ENCODE peak calls at places on chromosome 19, in eight cellular contexts. P, X, M, W, G, V, H and F are unnamed samples.

GRCh38 chr19:41876847-41877489 is at the start of gene CD79A:
- DNase-seq in P (no peak), X (no peak), M (no peak), W (no peak), G (no peak), V (no peak), H (peak; percentile 99), F (no peak)

GRCh38 chr19:50427997-50428425 is 4.7 kb upstream of the MYBPC2 start:
- DNase-seq in P (no peak), X (peak; percentile 86), M (peak; percentile 91), W (peak; percentile 73), G (no peak), V (peak; percentile 57), H (peak; percentile 39), F (peak; percentile 25)

GRCh38 chr19:51166846-51167490 is 24.9 kb downstream of the SIGLEC7 start:
- DNase-seq in P (no peak), X (no peak), M (no peak), W (no peak), G (no peak), V (no peak), H (no peak), F (no peak)

GRCh38 chr19:11179716-11180297 is 17.5 kb downstream of the KANK2 start:
- DNase-seq in P (no peak), X (no peak), M (no peak), W (no peak), G (no peak), V (no peak), H (peak; percentile 54), F (peak; percentile 74)

GRCh38 chr19:50659318-50660082 is 10.3 kb downstream of the C19orf81 start:
- DNase-seq in P (peak; percentile 68), X (no peak), M (peak; percentile 45), W (no peak), G (no peak), V (peak; percentile 72), H (no peak), F (no peak)

GRCh38 chr19:48627211-48627864 is 8.0 kb downstream of the SPHK2 start:
- DNase-seq in P (no peak), X (peak; percentile 56), M (no peak), W (no peak), G (no peak), V (no peak), H (no peak), F (no peak)

GRCh38 chr19:43371909-43372308 is 18.4 kb downstream of the CD177 start:
- DNase-seq in P (no peak), X (no peak), M (no peak), W (no peak), G (no peak), V (no peak), H (no peak), F (no peak)

GRCh38 chr19:54231077-54231931 is 8.5 kb upstream of the LILRB3 start:
- DNase-seq in P (peak; percentile 88), X (peak; percentile 95), M (peak; percentile 97), W (peak; percentile 86), G (peak; percentile 81), V (peak; percentile 90), H (peak; percentile 76), F (peak; percentile 53)

GRCh38 chr19:48878219-48879024 is 6.2 kb downstream of the PPP1R15A start:
- DNase-seq in P (no peak), X (peak; percentile 73), M (no peak), W (peak; percentile 51), G (no peak), V (no peak), H (no peak), F (no peak)

GRCh38 chr19:46678110-46678732 is 17.2 kb upstream of the DACT3 start:
- DNase-seq in P (peak; percentile 89), X (no peak), M (peak; percentile 89), W (peak; percentile 33), G (peak; percentile 36), V (peak; percentile 46), H (peak; percentile 78), F (no peak)

GRCh38 chr19:6318772-6319171 is 14.6 kb downstream of the ACER1 start:
- DNase-seq in P (no peak), X (no peak), M (no peak), W (peak; percentile 50), G (no peak), V (no peak), H (no peak), F (no peak)

GRCh38 chr19:51572908-51573307 is 1.8 kb downstream of the ZNF175 start:
- DNase-seq in P (no peak), X (no peak), M (no peak), W (peak; percentile 91), G (no peak), V (no peak), H (no peak), F (no peak)

GRCh38 chr19:47723573-47723923 is 10.3 kb downstream of the EHD2 start:
- DNase-seq in P (no peak), X (peak; percentile 79), M (no peak), W (peak; percentile 88), G (no peak), V (no peak), H (no peak), F (no peak)

GRCh38 chr19:39038098-39038497 is 5.7 kb upstream of the FBXO27 start:
- DNase-seq in P (peak; percentile 71), X (peak; percentile 74), M (peak; percentile 89), W (peak; percentile 75), G (peak; percentile 37), V (peak; percentile 87), H (no peak), F (no peak)

GRCh38 chr19:35805518-35806102 is 7.0 kb downstream of the PRODH2 start:
- DNase-seq in P (no peak), X (no peak), M (no peak), W (no peak), G (no peak), V (no peak), H (no peak), F (no peak)

GRCh38 chr19:4096049-4096892 is 27.7 kb downstream of the MAP2K2 start:
- DNase-seq in P (no peak), X (no peak), M (no peak), W (no peak), G (no peak), V (no peak), H (no peak), F (no peak)

GRCh38 chr19:4374451-4375163 is 25.7 kb downstream of the SH3GL1 start:
- DNase-seq in P (no peak), X (peak; percentile 86), M (no peak), W (peak; percentile 96), G (peak; percentile 63), V (no peak), H (no peak), F (no peak)

GRCh38 chr19:18274776-18275356 is 614 bp upstream of the IQCN start:
- DNase-seq in P (no peak), X (peak; percentile 90), M (peak; percentile 37), W (peak; percentile 96), G (no peak), V (no peak), H (no peak), F (no peak)

GRCh38 chr19:1844536-1845515 is 3.5 kb downstream of the REXO1 start:
- DNase-seq in P (no peak), X (no peak), M (no peak), W (peak; percentile 36), G (no peak), V (no peak), H (no peak), F (no peak)
- H3K79me2 ChIP-seq in P (peaks cover 88% of the 10 kb centered on the region), X (peaks cover 82% of the 10 kb centered on the region), M (peaks cover 82% of the 10 kb centered on the region), W (peaks cover 91% of the 10 kb centered on the region), G (peaks cover 84% of the 10 kb centered on the region), V (peaks cover 83% of the 10 kb centered on the region), H (peaks cover 74% of the 10 kb centered on the region), F (peaks cover 83% of the 10 kb centered on the region)

DNA sequence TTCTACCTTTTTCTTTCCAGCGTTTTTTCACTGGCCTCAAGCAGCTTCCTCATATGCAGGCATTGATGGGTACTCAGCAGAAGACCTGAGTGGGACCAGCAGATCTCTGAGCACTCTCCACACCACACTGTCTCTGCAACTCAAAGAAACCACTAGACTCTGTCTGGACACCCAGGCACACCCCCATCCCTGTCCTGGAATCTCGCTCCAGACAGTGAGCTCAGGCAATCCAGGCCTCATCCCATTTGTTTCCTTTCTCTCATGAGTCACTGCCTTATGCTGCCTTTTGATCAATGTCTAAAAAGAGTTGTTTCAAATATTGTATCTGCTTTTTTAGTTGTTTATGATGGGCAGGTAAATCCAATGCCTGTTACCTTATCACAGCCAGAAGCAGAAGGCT is 19.7 kb upstream of the POP4 start:
- DNase-seq in P (no peak), X (no peak), M (no peak), W (no peak), G (no peak), V (no peak), H (no peak), F (no peak)
- TF ChIP-seq EZH2phosphoT487 in P (no peak), X (no peak), M (no peak), W (no peak), G (no peak), V (no peak), H (no peak), F (no peak)

DNA sequence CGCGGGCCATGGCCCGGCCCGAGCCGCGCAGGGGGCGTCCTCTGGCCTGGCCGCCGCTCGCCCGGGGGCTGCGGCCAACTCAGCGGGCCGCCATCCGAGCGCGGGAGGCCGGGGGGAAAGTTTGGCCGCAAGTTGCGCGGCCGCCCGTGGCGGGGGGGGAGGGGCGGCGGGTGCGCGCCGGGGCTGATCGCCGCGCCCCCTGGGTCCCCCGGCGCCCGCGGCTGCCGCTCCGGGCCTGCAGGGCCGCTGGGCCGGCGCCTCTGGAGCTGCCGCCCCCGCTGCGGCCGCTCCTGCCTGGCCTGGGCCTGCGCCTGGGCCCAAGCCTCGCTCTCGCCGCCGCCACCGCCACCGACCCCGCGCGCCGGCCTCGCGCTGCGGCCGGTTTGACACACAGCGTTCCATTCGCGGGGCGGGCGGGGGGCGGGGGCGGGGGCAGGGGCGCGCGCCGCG is at the start of gene NR2F6:
- DNase-seq in P (no peak), X (no peak), M (no peak), W (no peak), G (no peak), V (no peak), H (no peak), F (no peak)
- H3K27ac ChIP-seq in P (peak within 1 kb of the TSS; percentile 81), X (peak within 1 kb of the TSS; percentile 95), M (peak within 1 kb of the TSS; percentile 99), W (peak within 1 kb of the TSS; percentile 4), G (peak within 1 kb of the TSS; percentile 91), V (no peak within 1 kb of the TSS), H (peak within 1 kb of the TSS; percentile 69), F (peak within 1 kb of the TSS; percentile 27)

GRCh38 chr19:32219881-32220552 is 125.4 kb upstream of the ZNF507 start:
- DNase-seq in P (no peak), X (no peak), M (no peak), W (no peak), G (no peak), V (no peak), H (no peak), F (no peak)
- H3K79me2 ChIP-seq in P (no peaks in the 10 kb centered on the region), X (no peaks in the 10 kb centered on the region), M (no peaks in the 10 kb centered on the region), W (no peaks in the 10 kb centered on the region), G (no peaks in the 10 kb centered on the region), V (no peaks in the 10 kb centered on the region), H (no peaks in the 10 kb centered on the region), F (no peaks in the 10 kb centered on the region)